ENCODE peak calls at places on chromosomes 6 and 20, in seven cellular contexts. O is MM.1S, B is astrocyte, L is H1, R is GM12878, J is fibroblast of lung, V is DND-41. C is an unnamed sample.

GRCh38 chr6:121868191-121868590 is 432.7 kb downstream of the GJA1 start:
- DNase-seq in O (no peak), B (no peak), L (no peak), R (no peak), J (no peak), V (no peak), C (no peak)

GRCh38 chr6:62615366-62616015 is 329.5 kb upstream of the KHDRBS2 start:
- DNase-seq in O (no peak), B (no peak), L (no peak), R (no peak), J (no peak), V (no peak), C (no peak)

GRCh38 chr20:36562724-36563123 is 10.7 kb upstream of the TGIF2 start:
- DNase-seq in O (no peak), B (no peak), L (no peak), R (no peak), J (no peak), V (no peak), C (no peak)

GRCh38 chr20:19244291-19244690 is 31.8 kb downstream of the SLC24A3 start:
- DNase-seq in O (no peak), B (no peak), L (no peak), R (no peak), J (no peak), V (no peak), C (no peak)

GRCh38 chr20:1870792-1871550 is 24.2 kb upstream of the SIRPA start:
- DNase-seq in O (no peak), B (no peak), L (no peak), R (peak; percentile 71), J (no peak), V (no peak), C (no peak)

GRCh38 chr20:31968299-31969126 is 562 bp downstream of the XKR7 start:
- DNase-seq in O (peak; percentile 71), B (peak; percentile 19), L (peak; percentile 77), R (no peak), J (peak; percentile 59), V (peak; percentile 89), C (peak; percentile 48)

GRCh38 chr6:2376429-2377355 is 131.3 kb upstream of the GMDS start:
- DNase-seq in O (no peak), B (peak; percentile 88), L (no peak), R (no peak), J (peak; percentile 34), V (no peak), C (peak; percentile 82)

GRCh38 chr6:168305091-168305749 is 14.4 kb downstream of the DACT2 start:
- DNase-seq in O (no peak), B (no peak), L (no peak), R (no peak), J (no peak), V (no peak), C (no peak)

GRCh38 chr20:38498909-38499308 is 26.3 kb downstream of the RALGAPB start:
- DNase-seq in O (no peak), B (no peak), L (no peak), R (no peak), J (no peak), V (no peak), C (no peak)

GRCh38 chr20:15654208-15654649 is 919.0 kb downstream of the KIF16B start:
- DNase-seq in O (peak; percentile 82), B (no peak), L (peak; percentile 44), R (peak; percentile 43), J (peak; percentile 50), V (peak; percentile 49), C (peak; percentile 55)

GRCh38 chr6:79335133-79335674 is 100.7 kb upstream of the HMGN3 start:
- DNase-seq in O (no peak), B (no peak), L (no peak), R (peak; percentile 85), J (peak; percentile 25), V (no peak), C (peak; percentile 14)

GRCh38 chr6:154615483-154616025 is 105.1 kb upstream of the CNKSR3 start:
- DNase-seq in O (no peak), B (peak; percentile 62), L (no peak), R (no peak), J (peak; percentile 93), V (peak; percentile 10), C (peak; percentile 86)

GRCh38 chr20:49766979-49767419 is 45.6 kb upstream of the SLC9A8 start:
- DNase-seq in O (no peak), B (no peak), L (no peak), R (no peak), J (no peak), V (peak; percentile 29), C (no peak)

GRCh38 chr6:69918766-69919165 is 52.4 kb downstream of the COL19A1 start:
- DNase-seq in O (no peak), B (peak; percentile 2), L (no peak), R (no peak), J (no peak), V (no peak), C (no peak)

GRCh38 chr6:167302796-167303195 is 11.7 kb downstream of the UNC93A start:
- DNase-seq in O (no peak), B (no peak), L (no peak), R (no peak), J (no peak), V (no peak), C (no peak)

GRCh38 chr6:17505062-17505476 is 95.0 kb upstream of the FAM8A1 start:
- DNase-seq in O (no peak), B (no peak), L (no peak), R (no peak), J (peak; percentile 21), V (no peak), C (no peak)

GRCh38 chr6:99611148-99611547 is 4.5 kb downstream of the PRDM13 start:
- DNase-seq in O (no peak), B (no peak), L (no peak), R (peak; percentile 51), J (no peak), V (peak; percentile 35), C (no peak)

GRCh38 chr20:54103067-54103761 is 32.8 kb upstream of the BCAS1 start:
- DNase-seq in O (peak; percentile 71), B (no peak), L (peak; percentile 41), R (no peak), J (peak; percentile 74), V (peak; percentile 70), C (no peak)

GRCh38 chr6:7974932-7975763 is 64.6 kb upstream of the TXNDC5 start:
- DNase-seq in O (no peak), B (peak; percentile 98), L (no peak), R (no peak), J (peak; percentile 89), V (no peak), C (peak; percentile 75)

GRCh38 chr6:26388441-26388840 is 5.5 kb downstream of the BTN2A2 start:
- DNase-seq in O (no peak), B (no peak), L (no peak), R (no peak), J (no peak), V (no peak), C (peak; percentile 36)

GRCh38 chr6:107869871-107870270 is 45.8 kb upstream of the SCML4 start:
- DNase-seq in O (peak; percentile 38), B (no peak), L (no peak), R (no peak), J (no peak), V (no peak), C (no peak)

GRCh38 chr6:109580519-109580918 is 97.5 kb upstream of the ZBTB24 start:
- DNase-seq in O (no peak), B (peak; percentile 39), L (no peak), R (no peak), J (peak; percentile 2), V (no peak), C (peak; percentile 17)

DNA sequence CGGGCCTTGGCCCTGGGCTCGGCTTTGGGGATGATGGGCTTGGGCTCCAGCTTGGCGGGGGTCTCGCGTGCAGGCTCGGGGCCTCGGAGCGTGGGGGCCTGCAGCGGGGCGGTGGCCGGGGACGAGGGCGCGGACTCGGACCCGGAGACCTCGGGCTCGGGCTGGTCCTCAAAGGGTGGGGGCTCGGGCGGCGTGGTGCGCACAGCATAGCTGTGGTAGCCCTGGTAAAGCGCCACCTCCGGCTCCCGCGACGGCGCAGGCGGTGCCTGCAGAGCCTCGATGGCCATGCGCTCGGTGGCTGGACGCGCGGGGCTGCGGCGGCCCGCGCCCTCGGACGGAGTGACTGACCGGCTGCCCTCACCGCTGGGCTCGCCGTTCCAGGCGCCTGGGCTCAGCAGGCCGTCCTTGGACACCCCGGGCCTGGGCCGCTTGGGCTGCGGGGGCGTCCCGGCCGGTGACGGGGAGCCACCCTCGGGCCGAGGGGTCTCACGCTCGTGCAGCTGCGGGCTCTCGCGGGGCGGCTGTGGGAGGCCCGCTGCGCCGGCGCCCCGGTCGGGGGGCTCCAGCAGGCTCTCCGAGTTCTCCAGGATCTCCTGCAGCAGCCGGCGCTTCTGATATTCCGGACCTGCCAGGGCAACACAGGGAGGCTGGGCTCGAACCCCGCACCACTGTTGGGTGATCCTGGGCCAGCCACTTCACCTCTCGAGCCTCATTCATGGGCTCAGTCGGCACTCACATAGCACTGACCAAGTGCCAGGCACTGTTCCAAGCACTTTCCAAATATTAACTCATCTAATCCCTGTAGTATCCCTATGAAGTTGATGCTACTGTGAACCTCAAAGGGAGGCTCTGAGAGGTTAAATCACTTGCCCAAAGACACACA is 71.0 kb downstream of the JPH2 start:
- DNase-seq in O (no peak), B (no peak), L (no peak), R (no peak), J (no peak), V (no peak), C (no peak)
- TF ChIP-seq EZH2 in O (no peak), B (peak; percentile 83), L (no peak), R (no peak), J (no peak), V (no peak), C (no peak)

GRCh38 chr6:40899684-40900155 is 139.3 kb downstream of the UNC5CL start:
- DNase-seq in O (no peak), B (no peak), L (peak; percentile 5), R (no peak), J (no peak), V (no peak), C (no peak)
- H2AFZ ChIP-seq in O (no peak overlapping the region), B (no peak overlapping the region), L (no peak overlapping the region), R (no peak overlapping the region), J (no peak overlapping the region), V (no peak overlapping the region), C (no peak overlapping the region)

GRCh38 chr6:143018955-143019354 is 41.7 kb upstream of the AIG1 start:
- DNase-seq in O (no peak), B (peak; percentile 12), L (no peak), R (no peak), J (no peak), V (no peak), C (no peak)

GRCh38 chr6:143014764-143015163 is 45.9 kb upstream of the AIG1 start:
- DNase-seq in O (no peak), B (no peak), L (no peak), R (no peak), J (no peak), V (no peak), C (no peak)

DNA sequence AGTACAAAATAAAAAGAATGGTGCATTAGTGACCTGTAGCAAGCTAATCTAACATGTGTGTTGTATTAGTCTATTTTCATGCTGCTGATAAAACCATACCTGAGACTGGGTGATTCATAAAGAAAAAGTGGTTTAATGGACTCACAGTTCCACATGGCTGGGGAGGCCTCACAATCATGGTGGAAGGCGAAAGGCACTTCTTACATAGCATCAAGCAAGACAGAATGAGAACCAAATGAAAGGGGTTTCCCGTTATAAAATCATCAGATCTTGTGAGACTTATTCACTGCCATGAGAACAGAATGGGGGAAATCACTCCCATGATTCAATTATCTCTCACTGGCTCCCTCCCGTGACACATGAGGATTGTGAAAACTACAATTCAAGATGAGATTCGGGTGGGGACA is 45.4 kb upstream of the AIG1 start:
- DNase-seq in O (no peak), B (no peak), L (no peak), R (peak; percentile 32), J (no peak), V (no peak), C (peak; percentile 33)
- H3K9ac ChIP-seq in O (no peak overlapping the region), B (no peak overlapping the region), L (no peak overlapping the region), R (no peak overlapping the region), J (no peak overlapping the region), V (no peak overlapping the region), C (no peak overlapping the region)

GRCh38 chr20:11686900-11687543 is 230.7 kb upstream of the BTBD3 start:
- DNase-seq in O (no peak), B (peak; percentile 1), L (no peak), R (no peak), J (peak; percentile 14), V (no peak), C (peak; percentile 21)
- TF ChIP-seq EZH2 in O (no peak), B (peak; percentile 47), L (peak; percentile 40), R (no peak), J (no peak), V (no peak), C (no peak)